ENCODE peak calls at places on chromosomes 1 and 21, in five cellular contexts. One of them, this sample, is unnamed.

GRCh38 chr1:197180252-197180878 is 33.9 kb upstream of the ASPM start:
- DNase-seq in NCI-H2081 treated with DMSO at 0.1 percent for 48 hours: no peak
- DNase-seq in NCI-H1436: peak; percentile 26
- DNase-seq in activated T-cell treated with anti-CD3 and anti-CD28 coated beads for 4 hours: no peak
- DNase-seq in ascending aorta: no peak
- DNase-seq in this sample: peak; percentile 25

GRCh38 chr1:93061895-93062792 is 16.9 kb upstream of the MTF2 start:
- DNase-seq in NCI-H1436: peak; percentile 37
- DNase-seq in activated T-cell treated with anti-CD3 and anti-CD28 coated beads for 4 hours: peak; percentile 15
- DNase-seq in ascending aorta: no peak
- DNase-seq in NCI-H2081 treated with DMSO at 0.1 percent for 48 hours: no peak
- DNase-seq in this sample: no peak

GRCh38 chr21:27779604-27780003 is 812.7 kb upstream of the ADAMTS5 start:
- DNase-seq in NCI-H1436: no peak
- DNase-seq in ascending aorta: no peak
- DNase-seq in activated T-cell treated with anti-CD3 and anti-CD28 coated beads for 4 hours: no peak
- DNase-seq in NCI-H2081 treated with DMSO at 0.1 percent for 48 hours: no peak
- DNase-seq in this sample: no peak

GRCh38 chr1:34460193-34460592 is 283.5 kb downstream of the C1orf94 start:
- DNase-seq in activated T-cell treated with anti-CD3 and anti-CD28 coated beads for 4 hours: peak; percentile 7
- DNase-seq in NCI-H1436: peak; percentile 4
- DNase-seq in ascending aorta: no peak
- DNase-seq in NCI-H2081 treated with DMSO at 0.1 percent for 48 hours: no peak
- DNase-seq in this sample: no peak

GRCh38 chr21:14942801-14943490 is 121.9 kb downstream of the NRIP1 start:
- DNase-seq in NCI-H1436: no peak
- DNase-seq in NCI-H2081 treated with DMSO at 0.1 percent for 48 hours: no peak
- DNase-seq in activated T-cell treated with anti-CD3 and anti-CD28 coated beads for 4 hours: no peak
- DNase-seq in ascending aorta: no peak
- DNase-seq in this sample: no peak

GRCh38 chr1:211627259-211627658 is 48.2 kb downstream of the NEK2 start:
- DNase-seq in activated T-cell treated with anti-CD3 and anti-CD28 coated beads for 4 hours: no peak
- DNase-seq in NCI-H2081 treated with DMSO at 0.1 percent for 48 hours: no peak
- DNase-seq in ascending aorta: no peak
- DNase-seq in NCI-H1436: no peak
- DNase-seq in this sample: no peak

GRCh38 chr1:164706596-164706995 is 147.6 kb downstream of the PBX1 start:
- DNase-seq in activated T-cell treated with anti-CD3 and anti-CD28 coated beads for 4 hours: no peak
- DNase-seq in NCI-H2081 treated with DMSO at 0.1 percent for 48 hours: no peak
- DNase-seq in ascending aorta: no peak
- DNase-seq in NCI-H1436: no peak
- DNase-seq in this sample: no peak

GRCh38 chr1:63004868-63005267 is 220.9 kb downstream of the ATG4C start:
- DNase-seq in activated T-cell treated with anti-CD3 and anti-CD28 coated beads for 4 hours: no peak
- DNase-seq in NCI-H1436: no peak
- DNase-seq in ascending aorta: no peak
- DNase-seq in NCI-H2081 treated with DMSO at 0.1 percent for 48 hours: no peak
- DNase-seq in this sample: no peak

GRCh38 chr1:227942021-227942715 is 5.6 kb downstream of the WNT9A start:
- DNase-seq in ascending aorta: peak; percentile 56
- DNase-seq in NCI-H1436: no peak
- DNase-seq in activated T-cell treated with anti-CD3 and anti-CD28 coated beads for 4 hours: no peak
- DNase-seq in NCI-H2081 treated with DMSO at 0.1 percent for 48 hours: no peak
- DNase-seq in this sample: no peak

GRCh38 chr1:214462882-214463281 is 88.5 kb downstream of the PTPN14 start:
- DNase-seq in activated T-cell treated with anti-CD3 and anti-CD28 coated beads for 4 hours: no peak
- DNase-seq in NCI-H1436: no peak
- DNase-seq in NCI-H2081 treated with DMSO at 0.1 percent for 48 hours: no peak
- DNase-seq in ascending aorta: no peak
- DNase-seq in this sample: no peak

This sample was measured in NCI-H1417 treated with DMSO at 0.1 percent for 48 hours.